ENCODE peak calls at places on chromosomes 13 and 19, in four cellular contexts. One of them, this sample, is unnamed.

GRCh38 chr13:34207334-34207733 is 389.4 kb downstream of the RFC3 start:
- DNase-seq in NCI-H1048: no peak
- DNase-seq in ELF-1: peak
- DNase-seq in lower leg skin: no peak
- DNase-seq in this sample: no peak

GRCh38 chr19:38736036-38736412 is 8.2 kb downstream of the CAPN12 start:
- DNase-seq in NCI-H1048: no peak
- DNase-seq in lower leg skin: no peak
- DNase-seq in ELF-1: peak
- DNase-seq in this sample: peak

GRCh38 chr13:59837101-59837500 is 326.6 kb downstream of the DIAPH3 start:
- DNase-seq in lower leg skin: no peak
- DNase-seq in ELF-1: no peak
- DNase-seq in NCI-H1048: no peak
- DNase-seq in this sample: no peak

GRCh38 chr13:93416943-93417342 is 190.3 kb downstream of the GPC6 start:
- DNase-seq in lower leg skin: no peak
- DNase-seq in ELF-1: no peak
- DNase-seq in NCI-H1048: no peak
- DNase-seq in this sample: no peak

GRCh38 chr19:14116918-14117578 is 514 bp downstream of the PRKACA start:
- DNase-seq in ELF-1: no peak
- DNase-seq in lower leg skin: peak
- DNase-seq in NCI-H1048: no peak
- DNase-seq in this sample: peak

GRCh38 chr13:94950303-94950702 is 238.0 kb upstream of the SOX21 start:
- DNase-seq in lower leg skin: no peak
- DNase-seq in NCI-H1048: no peak
- DNase-seq in ELF-1: peak
- DNase-seq in this sample: peak

GRCh38 chr13:36819064-36819810 is at the start of gene RFXAP:
- DNase-seq in lower leg skin: peak
- DNase-seq in NCI-H1048: peak
- DNase-seq in ELF-1: peak
- DNase-seq in this sample: peak

GRCh38 chr19:58334691-58335249 is 8.0 kb downstream of the ZSCAN22 start:
- DNase-seq in lower leg skin: no peak
- DNase-seq in NCI-H1048: no peak
- DNase-seq in ELF-1: no peak
- DNase-seq in this sample: no peak

GRCh38 chr13:27619711-27620376 is 485 bp downstream of the LNX2 start:
- DNase-seq in lower leg skin: peak
- DNase-seq in NCI-H1048: no peak
- DNase-seq in ELF-1: peak
- DNase-seq in this sample: no peak

GRCh38 chr19:43684326-43684725 is 14.4 kb upstream of the PLAUR start:
- DNase-seq in lower leg skin: no peak
- DNase-seq in NCI-H1048: no peak
- DNase-seq in ELF-1: no peak
- DNase-seq in this sample: no peak

GRCh38 chr13:114115796-114116195 is 16.6 kb downstream of the RASA3 start:
- DNase-seq in ELF-1: no peak
- DNase-seq in lower leg skin: peak
- DNase-seq in NCI-H1048: no peak
- DNase-seq in this sample: no peak

GRCh38 chr19:35903550-35904179 is 1.3 kb downstream of the HCST start:
- DNase-seq in ELF-1: peak
- DNase-seq in lower leg skin: peak
- DNase-seq in NCI-H1048: peak
- DNase-seq in this sample: peak

This sample was measured in endodermal cell.